ENCODE peak calls at places on chromosomes 7 and 10, in five cellular contexts. G is Calu3; F is activated CD4-positive, alpha-beta T cell treated with anti-CD3 and anti-CD28 coated beads, Interleukin-2, amount 50 U/mL, for 24 hours; Z is activated gamma-delta T cell treated with Interleukin-2 at 50 U/mL for 16 hours; J is endothelial cell. M is an unnamed sample.

GRCh38 chr7:116569737-116570136 is 44.9 kb downstream of the CAV1 start:
- DNase-seq in G (no peak), F (no peak), Z (no peak), J (no peak), M (no peak)

GRCh38 chr7:51251292-51251691 is 65.3 kb downstream of the COBL start:
- DNase-seq in G (no peak), F (no peak), Z (no peak), J (no peak), M (no peak)

GRCh38 chr7:109579876-109580275 is 1010.2 kb downstream of the DNAJB9 start:
- DNase-seq in G (no peak), F (no peak), Z (no peak), J (no peak), M (no peak)

GRCh38 chr10:122163182-122164027 is 107.7 kb upstream of the BTBD16 start:
- DNase-seq in G (no peak), F (no peak), Z (no peak), J (peak; percentile 69), M (no peak)

GRCh38 chr10:90960355-90960814 is 39.5 kb upstream of the ANKRD1 start:
- DNase-seq in G (no peak), F (no peak), Z (no peak), J (no peak), M (no peak)

GRCh38 chr10:114632869-114633715 is 25.0 kb downstream of the ABLIM1 start:
- DNase-seq in G (peak; percentile 42), F (no peak), Z (no peak), J (no peak), M (no peak)

GRCh38 chr7:97025130-97025499 is 484 bp upstream of the DLX5 start:
- DNase-seq in G (no peak), F (no peak), Z (no peak), J (no peak), M (no peak)

GRCh38 chr10:77800320-77800719 is 126.2 kb downstream of the DLG5 start:
- DNase-seq in G (no peak), F (no peak), Z (no peak), J (no peak), M (no peak)

GRCh38 chr7:27586825-27587224 is 75.9 kb downstream of the HIBADH start:
- DNase-seq in G (no peak), F (no peak), Z (no peak), J (no peak), M (no peak)

GRCh38 chr7:2982831-2983230 is 60.8 kb downstream of the CARD11 start:
- DNase-seq in G (no peak), F (no peak), Z (peak; percentile 72), J (no peak), M (peak; percentile 53)

GRCh38 chr7:37031571-37032257 is 307.4 kb upstream of the AOAH start:
- DNase-seq in G (peak; percentile 91), F (no peak), Z (peak; percentile 13), J (no peak), M (no peak)

GRCh38 chr10:15433850-15434537 is 62.9 kb upstream of the FAM171A1 start:
- DNase-seq in G (peak; percentile 58), F (no peak), Z (no peak), J (peak; percentile 34), M (no peak)

GRCh38 chr10:132446661-132447445 is 49.9 kb downstream of the PWWP2B start:
- DNase-seq in G (peak; percentile 80), F (peak; percentile 26), Z (peak; percentile 56), J (peak; percentile 55), M (peak; percentile 81)

GRCh38 chr10:1198453-1199344 is 142.5 kb downstream of the WDR37 start:
- DNase-seq in G (no peak), F (no peak), Z (no peak), J (no peak), M (no peak)

GRCh38 chr7:27245124-27245797 is 2.7 kb downstream of the EVX1 start:
- DNase-seq in G (no peak), F (no peak), Z (no peak), J (no peak), M (no peak)

GRCh38 chr10:132390455-132391371 is 6.3 kb upstream of the PWWP2B start:
- DNase-seq in G (no peak), F (no peak), Z (peak; percentile 2), J (no peak), M (no peak)

GRCh38 chr7:6589829-6590644 is at the start of gene INTS15:
- DNase-seq in G (peak; percentile 95), F (peak; percentile 75), Z (peak; percentile 79), J (peak; percentile 90), M (peak; percentile 87)

GRCh38 chr10:80539421-80539999 is 1.8 kb downstream of the SH2D4B start:
- DNase-seq in G (no peak), F (no peak), Z (no peak), J (no peak), M (no peak)

M was measured in CD8-positive, alpha-beta memory T cell.